ENCODE peak calls at places on chromosomes 2 and 18, in seven cellular contexts. Z, N, K, F, A, H and J are unnamed samples.

GRCh38 chr18:46046126-46046525 is 25.9 kb downstream of the PSTPIP2 start:
- DNase-seq in Z (no peak), N (no peak), K (no peak), F (no peak), A (no peak), H (no peak), J (no peak)

GRCh38 chr2:8049851-8050571 is 631.8 kb upstream of the ID2 start:
- DNase-seq in Z (no peak), N (no peak), K (peak), F (no peak), A (no peak), H (no peak), J (no peak)

GRCh38 chr2:144950874-144951560 is 431.1 kb upstream of the ZEB2 start:
- DNase-seq in Z (no peak), N (no peak), K (peak), F (no peak), A (no peak), H (peak), J (no peak)

GRCh38 chr18:50507120-50507590 is 52.7 kb upstream of the MAPK4 start:
- DNase-seq in Z (peak), N (peak), K (peak), F (peak), A (peak), H (peak), J (peak)

GRCh38 chr2:105449083-105449482 is 50.2 kb upstream of the FHL2 start:
- DNase-seq in Z (no peak), N (no peak), K (peak), F (no peak), A (peak), H (no peak), J (no peak)

GRCh38 chr2:154952346-154953010 is 254.0 kb downstream of the KCNJ3 start:
- DNase-seq in Z (no peak), N (no peak), K (no peak), F (no peak), A (peak), H (no peak), J (no peak)

GRCh38 chr2:98013407-98014042 is 17.8 kb upstream of the TMEM131 start:
- DNase-seq in Z (no peak), N (no peak), K (no peak), F (no peak), A (no peak), H (peak), J (no peak)

GRCh38 chr2:100972452-100972851 is 29.6 kb upstream of the RPL31 start:
- DNase-seq in Z (no peak), N (no peak), K (no peak), F (no peak), A (no peak), H (no peak), J (no peak)

GRCh38 chr18:7856733-7857132 is 289.6 kb downstream of the PTPRM start:
- DNase-seq in Z (no peak), N (no peak), K (peak), F (no peak), A (no peak), H (peak), J (no peak)

GRCh38 chr2:11639503-11639902 is 30.5 kb downstream of the NTSR2 start:
- DNase-seq in Z (no peak), N (no peak), K (no peak), F (no peak), A (no peak), H (no peak), J (no peak)

GRCh38 chr2:168935810-168936581 is 34.9 kb downstream of the G6PC2 start:
- DNase-seq in Z (no peak), N (no peak), K (peak), F (no peak), A (no peak), H (peak), J (no peak)

GRCh38 chr18:21456428-21457178 is 143.9 kb downstream of the ESCO1 start:
- DNase-seq in Z (no peak), N (no peak), K (no peak), F (no peak), A (no peak), H (no peak), J (no peak)

GRCh38 chr2:171008550-171009205 is 79.6 kb downstream of the GORASP2 start:
- DNase-seq in Z (no peak), N (no peak), K (no peak), F (no peak), A (no peak), H (no peak), J (no peak)

GRCh38 chr2:207188601-207189000 is 22.9 kb upstream of the KLF7 start:
- DNase-seq in Z (no peak), N (no peak), K (peak), F (no peak), A (no peak), H (peak), J (no peak)

GRCh38 chr18:261398-262073 is 6.3 kb downstream of the THOC1 start:
- DNase-seq in Z (no peak), N (no peak), K (no peak), F (no peak), A (no peak), H (peak), J (no peak)

GRCh38 chr2:44680424-44680971 is 261.0 kb upstream of the SIX3 start:
- DNase-seq in Z (no peak), N (no peak), K (no peak), F (no peak), A (no peak), H (no peak), J (no peak)

GRCh38 chr2:221285156-221285555 is 286.9 kb downstream of the EPHA4 start:
- DNase-seq in Z (no peak), N (no peak), K (no peak), F (no peak), A (no peak), H (no peak), J (no peak)

GRCh38 chr2:88596141-88596830 is 31.0 kb downstream of the EIF2AK3 start:
- DNase-seq in Z (no peak), N (no peak), K (no peak), F (no peak), A (no peak), H (no peak), J (no peak)

GRCh38 chr2:6692061-6692460 is 173.6 kb downstream of the CMPK2 start:
- DNase-seq in Z (no peak), N (no peak), K (no peak), F (no peak), A (no peak), H (no peak), J (no peak)

GRCh38 chr2:121196849-121197155 is 88.2 kb downstream of the TFCP2L1 start:
- DNase-seq in Z (no peak), N (no peak), K (no peak), F (no peak), A (no peak), H (no peak), J (no peak)

GRCh38 chr18:55421612-55422381 is 166.2 kb downstream of the TCF4 start:
- DNase-seq in Z (no peak), N (no peak), K (no peak), F (peak), A (no peak), H (peak), J (no peak)

GRCh38 chr2:26635401-26635800 is 5.8 kb downstream of the CIB4 start:
- DNase-seq in Z (no peak), N (peak), K (no peak), F (no peak), A (no peak), H (no peak), J (no peak)

GRCh38 chr2:212406716-212407115 is 131.9 kb downstream of the ERBB4 start:
- DNase-seq in Z (no peak), N (no peak), K (no peak), F (no peak), A (peak), H (no peak), J (no peak)

GRCh38 chr2:95372845-95373244 is 29.7 kb upstream of the FAHD2A start:
- DNase-seq in Z (no peak), N (peak), K (no peak), F (no peak), A (no peak), H (no peak), J (no peak)

GRCh38 chr2:239285071-239285931 is 115.5 kb downstream of the HDAC4 start:
- DNase-seq in Z (peak), N (no peak), K (no peak), F (peak), A (no peak), H (no peak), J (no peak)

GRCh38 chr2:5520352-5520996 is 171.7 kb upstream of the SOX11 start:
- DNase-seq in Z (no peak), N (no peak), K (peak), F (no peak), A (peak), H (no peak), J (no peak)

DNA sequence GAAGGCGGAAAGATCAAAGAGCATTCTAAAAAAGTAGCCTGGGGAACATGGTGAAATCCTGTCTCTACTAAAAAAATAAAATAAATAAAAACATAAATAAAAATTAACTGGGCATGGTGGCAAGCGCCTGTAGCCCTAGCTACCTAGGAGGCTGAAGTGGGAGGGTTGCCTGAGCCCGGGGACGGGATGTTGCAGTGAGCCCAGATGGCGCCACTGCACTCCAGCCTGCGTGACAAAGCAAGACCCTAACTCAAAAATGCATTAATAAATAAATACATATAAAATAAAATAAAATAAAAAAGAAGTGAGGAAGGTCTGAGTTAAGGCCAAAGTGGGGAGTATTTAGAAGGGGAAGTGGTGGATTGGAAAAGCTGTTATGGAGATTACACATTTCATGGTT is 1.3 kb upstream of the PSMD14 start:
- DNase-seq in Z (no peak), N (no peak), K (no peak), F (no peak), A (no peak), H (no peak), J (no peak)
- TF ChIP-seq CTCF in Z (no peak), N (no peak), K (no peak), F (no peak), A (no peak), H (no peak), J (no peak)

GRCh38 chr2:73776869-73777519 is 2.9 kb downstream of the DUSP11 start:
- DNase-seq in Z (no peak), N (no peak), K (peak), F (no peak), A (no peak), H (peak), J (no peak)

GRCh38 chr2:73779472-73780241 is at the start of gene DUSP11:
- DNase-seq in Z (peak), N (peak), K (peak), F (peak), A (peak), H (peak), J (peak)

GRCh38 chr2:73776381-73776780 is 3.5 kb downstream of the DUSP11 start:
- DNase-seq in Z (no peak), N (no peak), K (no peak), F (no peak), A (no peak), H (peak), J (no peak)

GRCh38 chr2:73780242-73780582 is 309 bp upstream of the DUSP11 start:
- DNase-seq in Z (no peak), N (no peak), K (no peak), F (no peak), A (no peak), H (no peak), J (no peak)
- TF ChIP-seq CTCF in Z (no peak), N (no peak), K (no peak), F (no peak), A (no peak), H (no peak), J (no peak)

GRCh38 chr2:134700730-134701129 is 18.1 kb downstream of the TMEM163 start:
- DNase-seq in Z (no peak), N (no peak), K (no peak), F (no peak), A (no peak), H (no peak), J (no peak)

GRCh38 chr2:134706587-134707329 is 12.0 kb downstream of the TMEM163 start:
- DNase-seq in Z (no peak), N (no peak), K (peak), F (no peak), A (no peak), H (peak), J (no peak)

GRCh38 chr2:134707330-134707676 is 11.5 kb downstream of the TMEM163 start:
- DNase-seq in Z (no peak), N (no peak), K (no peak), F (no peak), A (no peak), H (no peak), J (no peak)

GRCh38 chr2:134705861-134706586 is 12.8 kb downstream of the TMEM163 start:
- DNase-seq in Z (no peak), N (no peak), K (no peak), F (no peak), A (no peak), H (no peak), J (no peak)

DNA sequence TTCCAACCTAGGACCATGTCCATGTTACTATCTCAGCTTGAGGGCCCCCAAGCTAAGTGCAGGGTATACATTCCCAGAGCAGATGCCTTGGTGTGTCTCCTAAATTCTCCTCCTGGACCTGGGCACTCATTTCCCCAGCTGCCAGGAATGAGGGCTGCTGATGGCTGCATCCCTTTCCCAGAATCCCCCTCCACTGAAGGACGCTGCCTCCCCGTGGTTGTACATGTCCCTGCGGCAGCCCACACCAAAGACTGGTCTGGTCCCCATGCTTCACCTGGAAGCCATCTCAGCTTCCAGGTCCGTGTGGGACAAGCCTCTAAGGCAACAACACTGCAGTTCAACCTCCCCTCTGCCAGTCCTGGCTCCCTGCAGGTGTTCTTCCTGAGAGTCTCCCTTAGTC is 14.6 kb downstream of the TMEM163 start:
- DNase-seq in Z (no peak), N (no peak), K (no peak), F (no peak), A (no peak), H (no peak), J (no peak)
- TF ChIP-seq CTCF in Z (no peak), N (no peak), K (no peak), F (no peak), A (no peak), H (no peak), J (no peak)

GRCh38 chr2:159088906-159089305 is 120.5 kb downstream of the TANC1 start:
- DNase-seq in Z (no peak), N (no peak), K (no peak), F (no peak), A (no peak), H (no peak), J (no peak)
- TF ChIP-seq CTCF in Z (no peak), N (no peak), K (no peak), F (no peak), A (no peak), H (no peak), J (peak)

GRCh38 chr2:33911327-33911726 is 312.2 kb upstream of the FAM98A start:
- DNase-seq in Z (no peak), N (no peak), K (no peak), F (no peak), A (no peak), H (no peak), J (no peak)
- TF ChIP-seq CTCF in Z (no peak), N (no peak), K (no peak), F (no peak), A (no peak), H (no peak), J (no peak)

GRCh38 chr2:161004379-161004778 is 155.8 kb upstream of the TANK start:
- DNase-seq in Z (no peak), N (no peak), K (peak), F (no peak), A (no peak), H (peak), J (no peak)
- TF ChIP-seq CTCF in Z (no peak), N (peak), K (peak), F (peak), A (peak), H (peak), J (peak)

GRCh38 chr2:28745225-28745624 is 6.4 kb upstream of the PPP1CB start:
- DNase-seq in Z (no peak), N (no peak), K (no peak), F (no peak), A (peak), H (no peak), J (no peak)

GRCh38 chr2:28747714-28748113 is 3.9 kb upstream of the PPP1CB start:
- DNase-seq in Z (no peak), N (no peak), K (peak), F (no peak), A (no peak), H (no peak), J (no peak)

GRCh38 chr2:28750316-28751101 is 1.1 kb upstream of the PPP1CB start:
- DNase-seq in Z (peak), N (peak), K (no peak), F (no peak), A (peak), H (peak), J (no peak)

GRCh38 chr2:28746504-28747111 is 5.0 kb upstream of the PPP1CB start:
- DNase-seq in Z (no peak), N (no peak), K (no peak), F (no peak), A (no peak), H (no peak), J (no peak)

GRCh38 chr2:28748176-28748575 is 3.5 kb upstream of the PPP1CB start:
- DNase-seq in Z (no peak), N (no peak), K (no peak), F (no peak), A (no peak), H (no peak), J (no peak)
- TF ChIP-seq CTCF in Z (no peak), N (no peak), K (no peak), F (no peak), A (no peak), H (no peak), J (no peak)

GRCh38 chr2:109260886-109261700 is 132.1 kb downstream of the SH3RF3 start:
- DNase-seq in Z (peak), N (peak), K (peak), F (no peak), A (peak), H (peak), J (no peak)
- TF ChIP-seq CTCF in Z (peak), N (peak), K (peak), F (no peak), A (peak), H (peak), J (peak)

DNA sequence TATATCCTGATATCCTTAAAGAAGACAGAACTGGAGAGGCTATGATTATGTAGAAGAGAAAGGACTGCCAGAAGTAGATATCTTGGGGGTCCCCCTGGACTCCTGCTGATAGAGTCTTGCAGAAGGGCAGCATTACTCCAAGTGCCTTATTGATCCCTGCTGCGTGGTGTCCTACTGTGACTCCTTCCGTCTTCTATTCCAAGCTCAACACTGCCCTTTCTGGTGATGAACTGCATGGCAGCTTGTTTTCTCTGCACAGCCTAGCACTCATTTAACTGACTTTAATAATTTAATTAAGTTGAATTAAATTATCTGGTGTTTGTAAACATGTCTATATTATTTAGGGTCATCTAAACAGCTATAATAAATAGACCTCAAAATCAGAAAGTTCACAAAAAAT is 194.1 kb upstream of the DSEL start:
- DNase-seq in Z (no peak), N (no peak), K (peak), F (no peak), A (no peak), H (no peak), J (no peak)
- TF ChIP-seq CTCF in Z (peak), N (peak), K (peak), F (peak), A (peak), H (no peak), J (peak)

DNA sequence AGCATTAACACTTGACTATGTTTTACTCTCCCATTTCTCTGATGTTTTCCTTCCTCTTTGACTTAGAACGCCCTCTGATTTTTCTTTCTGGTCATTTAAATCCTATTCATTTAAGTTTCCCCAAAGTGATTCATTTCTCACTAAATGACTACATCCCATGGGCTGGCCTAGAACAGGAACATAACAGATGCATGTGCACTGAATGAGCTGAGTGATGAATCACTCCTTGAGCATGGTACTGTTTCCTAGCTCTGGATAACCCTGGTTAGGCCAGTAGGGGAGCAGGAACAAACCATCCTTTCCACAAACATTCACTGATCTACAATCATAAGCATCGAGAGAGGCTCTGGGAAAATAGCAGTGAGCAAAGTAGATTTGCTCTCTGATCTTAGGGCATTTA is 221.9 kb upstream of the SETBP1 start:
- DNase-seq in Z (no peak), N (no peak), K (peak), F (no peak), A (no peak), H (peak), J (no peak)
- TF ChIP-seq CTCF in Z (no peak), N (no peak), K (no peak), F (no peak), A (no peak), H (peak), J (no peak)